ENCODE peak calls at places on chromosomes 2 and 18, in ten cellular contexts. X, K, Q, M, D, G, F, P, W and I are unnamed samples.

GRCh38 chr2:30385327-30385726 is 61.7 kb upstream of the LCLAT1 start:
- DNase-seq in X (no peak), K (no peak), Q (no peak), M (no peak), D (peak; percentile 80), G (no peak), F (no peak), P (no peak), W (no peak), I (no peak)

GRCh38 chr18:5556317-5556974 is 12.6 kb upstream of the EPB41L3 start:
- DNase-seq in X (no peak), K (no peak), Q (peak; percentile 86), M (no peak), D (no peak), G (no peak), F (no peak), P (no peak), W (no peak), I (no peak)

GRCh38 chr2:156753766-156754165 is 317.6 kb downstream of the GPD2 start:
- DNase-seq in X (no peak), K (no peak), Q (no peak), M (no peak), D (no peak), G (no peak), F (no peak), P (no peak), W (no peak), I (no peak)

GRCh38 chr18:13137939-13138821 is 80.4 kb upstream of the LDLRAD4 start:
- DNase-seq in X (peak; percentile 94), K (peak; percentile 89), Q (peak; percentile 60), M (peak; percentile 87), D (peak; percentile 39), G (peak; percentile 39), F (no peak), P (peak; percentile 73), W (peak; percentile 76), I (peak; percentile 53)

GRCh38 chr2:120317180-120317533 is 28.8 kb upstream of the INHBB start:
- DNase-seq in X (no peak), K (no peak), Q (no peak), M (peak; percentile 40), D (no peak), G (no peak), F (no peak), P (no peak), W (no peak), I (no peak)

GRCh38 chr2:31996571-31997150 is 14.1 kb downstream of the MEMO1 start:
- DNase-seq in X (no peak), K (no peak), Q (no peak), M (no peak), D (no peak), G (no peak), F (no peak), P (no peak), W (no peak), I (no peak)

GRCh38 chr2:96604104-96604503 is 34.0 kb downstream of the KANSL3 start:
- DNase-seq in X (no peak), K (no peak), Q (no peak), M (no peak), D (no peak), G (no peak), F (no peak), P (no peak), W (no peak), I (no peak)

GRCh38 chr2:7649461-7650228 is 732.4 kb downstream of the RNF144A start:
- DNase-seq in X (no peak), K (no peak), Q (no peak), M (no peak), D (no peak), G (no peak), F (no peak), P (no peak), W (no peak), I (no peak)

GRCh38 chr2:162475661-162476060 is 131.7 kb downstream of the GCA start:
- DNase-seq in X (no peak), K (no peak), Q (no peak), M (no peak), D (no peak), G (no peak), F (no peak), P (no peak), W (no peak), I (peak; percentile 34)

GRCh38 chr2:164257794-164258193 is 363.5 kb downstream of the GRB14 start:
- DNase-seq in X (no peak), K (no peak), Q (no peak), M (no peak), D (no peak), G (no peak), F (no peak), P (no peak), W (no peak), I (no peak)

GRCh38 chr18:47847635-47848034 is 82.8 kb downstream of the SMAD2 start:
- DNase-seq in X (no peak), K (no peak), Q (no peak), M (no peak), D (no peak), G (no peak), F (no peak), P (no peak), W (no peak), I (no peak)

GRCh38 chr2:96315400-96316071 is 9.6 kb upstream of the ITPRIPL1 start:
- DNase-seq in X (no peak), K (peak; percentile 16), Q (no peak), M (no peak), D (no peak), G (no peak), F (no peak), P (no peak), W (no peak), I (no peak)

GRCh38 chr2:45177870-45178269 is 168.6 kb upstream of the SIX2 start:
- DNase-seq in X (no peak), K (no peak), Q (no peak), M (no peak), D (no peak), G (no peak), F (no peak), P (no peak), W (no peak), I (no peak)

GRCh38 chr2:113133696-113134558 is 6.5 kb downstream of the IL1RN start:
- DNase-seq in X (no peak), K (no peak), Q (no peak), M (no peak), D (no peak), G (no peak), F (no peak), P (no peak), W (no peak), I (no peak)

GRCh38 chr18:6401687-6402086 is 13.0 kb downstream of the L3MBTL4 start:
- DNase-seq in X (no peak), K (no peak), Q (no peak), M (no peak), D (no peak), G (no peak), F (no peak), P (no peak), W (no peak), I (no peak)

GRCh38 chr18:26549486-26550435 is 1.4 kb upstream of the KCTD1 start:
- DNase-seq in X (peak; percentile 70), K (peak; percentile 61), Q (peak; percentile 79), M (peak; percentile 73), D (peak; percentile 72), G (no peak), F (no peak), P (peak; percentile 56), W (peak; percentile 74), I (peak; percentile 26)

GRCh38 chr2:52918551-52918950 is 849.1 kb upstream of the CHAC2 start:
- DNase-seq in X (no peak), K (no peak), Q (no peak), M (no peak), D (no peak), G (no peak), F (no peak), P (no peak), W (no peak), I (no peak)

GRCh38 chr18:26458526-26459232 is 89.7 kb downstream of the KCTD1 start:
- DNase-seq in X (no peak), K (no peak), Q (no peak), M (no peak), D (no peak), G (no peak), F (no peak), P (no peak), W (no peak), I (no peak)

GRCh38 chr18:6315556-6316331 is 99.0 kb downstream of the L3MBTL4 start:
- DNase-seq in X (peak; percentile 44), K (peak; percentile 68), Q (no peak), M (no peak), D (no peak), G (no peak), F (no peak), P (peak; percentile 74), W (no peak), I (no peak)

DNA sequence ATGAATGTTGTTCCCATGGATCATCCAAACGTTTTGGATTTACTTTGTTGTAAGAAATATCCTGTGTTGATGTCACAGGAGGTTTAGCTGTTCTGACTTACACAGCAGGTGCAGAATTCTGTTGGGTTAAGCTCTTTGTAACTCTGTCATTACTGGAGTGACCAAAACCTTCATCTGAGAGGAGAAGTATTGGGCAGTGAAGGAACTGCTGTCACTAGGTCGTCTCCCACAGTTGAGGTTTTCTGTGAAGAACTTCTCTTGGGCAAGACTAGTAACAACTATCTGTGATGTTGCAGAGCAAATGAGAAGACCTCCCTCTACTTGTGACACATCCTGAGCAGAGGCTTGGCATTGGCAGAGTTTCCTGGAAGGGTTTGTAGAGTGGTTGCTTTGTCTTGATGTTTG is 2.9 kb downstream of the SPTBN1 start:
- DNase-seq in X (no peak), K (no peak), Q (no peak), M (no peak), D (no peak), G (no peak), F (no peak), P (no peak), W (no peak), I (no peak)
- H3K4me3 ChIP-seq in X (no peak overlapping the region), K (no peak overlapping the region), Q (no peak overlapping the region), M (peak overlapping the region; percentile 90), D (no peak overlapping the region), G (peak overlapping the region; percentile 89), F (no peak overlapping the region), P (no peak overlapping the region), W (peak overlapping the region; percentile 76), I (peak overlapping the region; percentile 79)

GRCh38 chr2:218858138-218858445 is 1.5 kb upstream of the WNT6 start:
- DNase-seq in X (no peak), K (no peak), Q (no peak), M (no peak), D (no peak), G (no peak), F (no peak), P (no peak), W (no peak), I (no peak)
- TF ChIP-seq POLR2A in X (no peak), K (no peak), Q (no peak), M (no peak), D (no peak), G (no peak), F (no peak), P (no peak), W (no peak), I (no peak)

GRCh38 chr2:134232868-134233732 is 20.8 kb upstream of the MGAT5 start:
- DNase-seq in X (no peak), K (no peak), Q (no peak), M (no peak), D (no peak), G (no peak), F (no peak), P (no peak), W (no peak), I (no peak)
- H3K27ac ChIP-seq in X (no peak overlapping the region), K (peak overlapping the region; percentile 45), Q (peak overlapping the region; percentile 22), M (peak overlapping the region; percentile 39), D (no peak overlapping the region), G (no peak overlapping the region), F (no peak overlapping the region), P (peak overlapping the region; percentile 43), W (peak overlapping the region; percentile 74), I (no peak overlapping the region)

GRCh38 chr2:176122633-176123482 is at the start of gene HOXD9:
- DNase-seq in X (no peak), K (peak; percentile 74), Q (peak; percentile 83), M (peak; percentile 88), D (peak; percentile 37), G (no peak), F (no peak), P (peak; percentile 70), W (no peak), I (peak; percentile 53)
- H3K4me3 ChIP-seq in X (peak within 1 kb of the TSS; percentile 14), K (peak within 1 kb of the TSS; percentile 55), Q (peak within 1 kb of the TSS; percentile 45), M (peak within 1 kb of the TSS; percentile 69), D (no peak within 1 kb of the TSS), G (peak within 1 kb of the TSS; percentile 54), F (peak within 1 kb of the TSS; percentile 9), P (peak within 1 kb of the TSS; percentile 63), W (peak within 1 kb of the TSS; percentile 28), I (peak within 1 kb of the TSS; percentile 60)